ENCODE peak calls at places on chromosomes 13 and 19, in six cellular contexts. D is heart left ventricle; M is sigmoid colon; L is CD4-positive, alpha-beta memory T cell; X is MM.1S; F is heart right ventricle. Z is an unnamed sample.

GRCh38 chr19:29665826-29666633 is 769 bp downstream of the PLEKHF1 start:
- DNase-seq in M (peak), X (peak), D (peak), L (no peak), F (peak), Z (peak)

GRCh38 chr19:8335343-8336071 is 7.6 kb downstream of the KANK3 start:
- DNase-seq in D (no peak), X (no peak), F (no peak), M (no peak), L (peak), Z (no peak)

GRCh38 chr19:8397746-8398721 is 7.9 kb downstream of the RAB11B start:
- DNase-seq in L (no peak), M (no peak), F (no peak), X (no peak), D (no peak), Z (no peak)

GRCh38 chr13:89568746-89569145 is 1778.7 kb upstream of the MIR17HG start:
- DNase-seq in X (no peak), L (no peak), F (no peak), M (no peak), D (no peak), Z (no peak)

GRCh38 chr13:113671066-113672001 is 4.3 kb downstream of the GRK1 start:
- DNase-seq in D (no peak), F (no peak), X (no peak), M (peak), L (no peak), Z (no peak)

GRCh38 chr19:13023666-13024065 is 28.4 kb downstream of the NFIX start:
- DNase-seq in L (no peak), F (no peak), M (no peak), D (no peak), X (no peak), Z (no peak)

GRCh38 chr19:3494051-3494450 is 6.4 kb downstream of the DOHH start:
- DNase-seq in F (no peak), L (peak), X (no peak), D (no peak), M (no peak), Z (peak)

GRCh38 chr19:44677019-44677809 is 5.9 kb downstream of the CEACAM19 start:
- DNase-seq in X (no peak), F (no peak), M (no peak), D (peak), L (no peak), Z (peak)

GRCh38 chr13:98509271-98510155 is 67.4 kb downstream of the STK24 start:
- DNase-seq in M (no peak), D (no peak), L (peak), X (no peak), F (peak), Z (peak)

GRCh38 chr19:45247136-45247535 is 1.9 kb upstream of the EXOC3L2 start:
- DNase-seq in D (no peak), F (no peak), X (no peak), L (no peak), M (no peak), Z (no peak)

GRCh38 chr13:32878172-32878571 is 138.1 kb upstream of the KL start:
- DNase-seq in F (no peak), L (no peak), M (no peak), X (no peak), D (no peak), Z (no peak)

GRCh38 chr19:58558066-58558622 is at the start of gene UBE2M:
- DNase-seq in M (peak), F (peak), X (peak), L (peak), D (no peak), Z (no peak)

GRCh38 chr13:80386001-80386400 is 45.1 kb upstream of the SPRY2 start:
- DNase-seq in M (no peak), L (no peak), D (no peak), X (no peak), F (no peak), Z (no peak)

GRCh38 chr13:44188257-44188656 is 185.4 kb upstream of the SERP2 start:
- DNase-seq in D (no peak), X (no peak), M (no peak), L (no peak), F (no peak), Z (no peak)

GRCh38 chr13:101098873-101099272 is 317.4 kb downstream of the NALCN start:
- DNase-seq in F (no peak), D (no peak), X (no peak), L (no peak), M (no peak), Z (no peak)

GRCh38 chr19:30066781-30067759 is 125.0 kb downstream of the URI1 start:
- DNase-seq in L (no peak), X (no peak), M (peak), D (no peak), F (no peak), Z (no peak)

GRCh38 chr13:37956536-37956935 is 87.0 kb upstream of the TRPC4 start:
- DNase-seq in M (no peak), L (no peak), D (no peak), F (no peak), X (no peak), Z (no peak)

GRCh38 chr19:50669319-50670101 is 20.3 kb downstream of the C19orf81 start:
- DNase-seq in D (no peak), L (peak), M (no peak), F (no peak), X (peak), Z (peak)

GRCh38 chr19:39843919-39844793 is 2.0 kb downstream of the FBL start:
- DNase-seq in X (peak), F (no peak), D (no peak), M (no peak), L (peak), Z (no peak)

GRCh38 chr13:112956516-112957294 is 12.3 kb upstream of the MCF2L start:
- DNase-seq in D (peak), L (no peak), X (no peak), F (no peak), M (no peak), Z (no peak)

GRCh38 chr13:57311009-57311586 is 144.1 kb downstream of the PRR20E start:
- DNase-seq in D (no peak), X (no peak), L (no peak), F (no peak), M (no peak), Z (no peak)

GRCh38 chr19:51365211-51366049 is 758 bp downstream of the ETFB start:
- DNase-seq in X (no peak), D (no peak), L (no peak), F (peak), M (peak), Z (peak)

GRCh38 chr13:60242231-60242630 is 78.5 kb upstream of the DIAPH3 start:
- DNase-seq in M (no peak), F (no peak), X (no peak), L (no peak), D (no peak), Z (no peak)

GRCh38 chr19:35029737-35030256 is 473 bp upstream of the SCN1B start:
- DNase-seq in L (no peak), D (no peak), F (no peak), M (no peak), X (no peak), Z (no peak)

DNA sequence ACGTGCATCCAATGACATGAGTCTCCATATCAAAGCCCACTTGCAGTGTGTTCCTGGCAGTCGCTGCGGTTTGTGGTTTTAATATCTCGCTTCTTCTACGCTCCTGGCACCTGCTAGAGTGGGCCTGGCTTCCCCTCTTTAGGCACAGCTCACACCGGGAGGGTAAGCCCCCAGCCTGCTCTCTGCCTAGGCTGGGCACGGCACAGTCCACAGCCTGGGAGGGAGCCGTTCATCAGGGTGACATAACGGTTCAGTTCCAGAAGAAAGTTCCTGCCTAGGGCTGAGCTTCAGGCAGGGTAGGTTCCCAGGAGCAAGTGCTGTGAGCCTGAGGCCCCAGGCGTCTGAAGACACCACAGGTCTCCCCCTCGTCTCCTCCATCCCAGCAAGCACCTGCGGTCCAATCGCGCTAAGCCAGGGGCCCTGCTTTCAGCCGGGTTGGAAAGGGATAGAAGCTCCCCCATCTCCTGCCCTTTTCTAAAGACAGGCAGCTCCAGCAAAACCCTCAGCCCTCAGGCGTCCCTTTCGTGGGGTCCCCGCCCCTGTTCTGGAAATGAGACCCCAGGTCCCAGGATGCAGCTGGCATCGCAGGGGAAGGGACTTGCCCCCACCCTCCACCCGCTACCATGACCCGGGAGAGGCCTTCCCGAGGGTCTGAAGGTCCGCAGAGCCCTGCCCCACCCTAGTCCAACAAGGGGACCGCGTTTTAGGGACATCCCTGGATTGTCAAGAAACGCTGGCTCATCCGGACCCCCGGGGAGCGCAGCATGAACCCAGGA is 121.6 kb upstream of the ZNF507 start:
- DNase-seq in D (no peak), L (peak), F (no peak), M (no peak), X (peak), Z (no peak)
- H3K4me3 ChIP-seq in D (no peak), L (no peak), F (peak), M (peak), X (no peak), Z (peak)

GRCh38 chr13:77290342-77290741 is 36.6 kb downstream of the MYCBP2 start:
- DNase-seq in F (no peak), M (no peak), D (no peak), L (no peak), X (no peak), Z (no peak)

GRCh38 chr13:77289844-77290243 is 37.0 kb downstream of the MYCBP2 start:
- DNase-seq in X (no peak), F (no peak), M (no peak), L (no peak), D (no peak), Z (no peak)

DNA sequence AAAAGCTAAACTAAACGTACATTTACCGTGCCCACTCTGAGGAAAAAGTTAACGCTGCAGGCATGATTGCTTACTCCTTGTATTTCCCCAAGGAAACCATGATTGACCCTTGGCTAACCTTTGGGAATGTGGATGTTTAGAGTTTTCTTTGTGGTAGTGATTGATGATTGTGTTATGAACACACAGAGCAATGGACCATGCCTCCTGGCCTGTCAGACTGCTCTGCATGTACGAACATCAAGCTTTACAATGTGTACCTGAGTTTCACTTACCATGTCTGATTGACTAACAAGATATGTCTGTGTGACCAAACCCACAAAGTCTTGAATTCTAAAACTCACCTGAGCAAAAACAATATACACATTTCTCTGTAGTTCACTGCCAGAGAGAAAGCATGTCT is 35.1 kb downstream of the MYCBP2 start:
- DNase-seq in D (no peak), M (no peak), L (no peak), X (no peak), F (no peak), Z (no peak)
- H3K4me3 ChIP-seq in D (no peak), M (no peak), L (no peak), X (no peak), F (no peak), Z (no peak)

GRCh38 chr19:11152318-11153062 is 3.1 kb downstream of the SPC24 start:
- DNase-seq in L (no peak), X (no peak), M (peak), F (peak), D (no peak), Z (peak)

GRCh38 chr19:11151181-11151580 is 4.4 kb downstream of the SPC24 start:
- DNase-seq in F (peak), L (no peak), X (no peak), M (no peak), D (no peak), Z (peak)

GRCh38 chr19:11159598-11160001 is 4.0 kb upstream of the SPC24 start:
- DNase-seq in F (no peak), L (no peak), X (no peak), M (peak), D (no peak), Z (no peak)

GRCh38 chr19:11155373-11156120 is at the start of gene SPC24:
- DNase-seq in D (peak), L (peak), X (peak), M (peak), F (peak), Z (peak)

GRCh38 chr19:11154683-11155047 is 917 bp downstream of the SPC24 start:
- DNase-seq in L (no peak), F (no peak), X (no peak), D (no peak), M (no peak), Z (no peak)
- H3K4me3 ChIP-seq in L (peak), F (no peak), X (peak), D (no peak), M (no peak), Z (no peak)

DNA sequence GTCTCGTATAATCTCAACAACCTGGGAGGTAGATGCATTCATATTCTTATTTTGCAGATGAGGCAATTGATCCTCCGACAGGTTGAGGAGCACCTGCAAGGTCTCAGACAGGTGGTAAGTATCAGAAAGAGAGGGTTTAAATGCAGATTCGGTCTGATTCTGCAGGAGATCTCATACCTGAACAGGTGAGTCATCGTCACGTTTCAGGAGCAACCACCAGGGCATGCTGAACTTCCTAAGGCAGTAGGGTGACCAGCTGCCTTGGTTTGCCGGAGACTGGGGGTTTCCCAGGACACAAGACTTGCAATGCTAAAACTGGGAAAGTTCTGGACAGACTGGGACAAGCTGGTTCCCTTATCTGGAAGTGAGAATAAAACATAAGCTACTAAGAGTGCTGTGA is 68.8 kb upstream of the TSHZ3 start:
- DNase-seq in X (no peak), M (no peak), L (no peak), F (no peak), D (no peak), Z (no peak)
- H3K4me3 ChIP-seq in X (no peak), M (no peak), L (no peak), F (no peak), D (no peak), Z (no peak)

GRCh38 chr13:21730186-21730880 is 59.5 kb downstream of the FGF9 start:
- DNase-seq in X (no peak), M (no peak), L (no peak), F (no peak), D (no peak), Z (no peak)
- H3K4me3 ChIP-seq in X (no peak), M (no peak), L (no peak), F (no peak), D (no peak), Z (no peak)

DNA sequence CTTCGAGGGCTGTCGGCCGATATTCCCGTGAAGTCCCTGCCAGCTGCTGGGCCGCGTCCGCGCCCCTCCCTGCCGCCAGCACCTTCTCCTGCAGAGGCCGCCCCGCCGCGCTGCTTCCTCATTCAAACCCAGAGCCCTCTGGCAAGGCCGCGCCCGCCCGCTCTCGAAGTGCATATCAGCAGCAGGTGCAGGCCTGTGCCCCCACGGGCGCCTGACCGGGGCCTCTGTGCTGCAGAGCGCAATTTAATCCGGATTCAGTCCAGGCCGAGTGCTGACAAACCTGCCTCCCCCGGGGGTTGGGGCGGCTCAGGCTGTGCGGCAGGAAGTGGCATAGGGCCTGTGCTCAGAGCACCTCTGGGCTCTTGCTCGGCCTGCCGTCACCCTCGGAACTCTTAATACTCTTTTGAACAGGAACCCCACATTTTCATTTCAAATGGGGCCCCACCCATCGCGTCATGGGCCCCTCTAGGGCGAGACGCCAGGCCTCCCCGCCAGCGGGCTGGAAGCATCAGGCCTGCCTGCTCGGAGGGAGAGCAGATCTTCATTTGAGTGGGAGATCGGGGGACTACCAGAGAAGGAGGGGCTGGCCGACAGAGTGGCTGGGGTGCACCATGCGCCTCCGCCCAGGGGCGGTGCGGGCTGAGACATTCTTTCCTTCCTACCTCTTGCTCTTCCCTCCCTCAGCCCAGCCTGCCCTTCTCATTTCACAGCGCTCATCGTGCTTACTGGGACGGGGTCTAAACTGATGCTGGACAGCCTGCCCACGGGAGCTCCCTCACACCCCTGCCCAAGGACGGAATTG is 125.7 kb downstream of the TNFRSF19 start:
- DNase-seq in X (no peak), D (peak), M (no peak), L (peak), F (peak), Z (no peak)
- H3K4me3 ChIP-seq in X (no peak), D (no peak), M (no peak), L (no peak), F (peak), Z (peak)

GRCh38 chr13:49498211-49498610 is 2.5 kb downstream of the PHF11 start:
- DNase-seq in L (peak), M (no peak), F (no peak), D (no peak), X (no peak), Z (no peak)

GRCh38 chr13:49503951-49504350 is 8.2 kb downstream of the PHF11 start:
- DNase-seq in X (no peak), L (no peak), D (no peak), F (no peak), M (no peak), Z (no peak)

GRCh38 chr13:49502954-49503353 is 7.2 kb downstream of the PHF11 start:
- DNase-seq in M (peak), D (no peak), X (no peak), F (peak), L (no peak), Z (no peak)

GRCh38 chr13:49497272-49497671 is 1.5 kb downstream of the PHF11 start:
- DNase-seq in L (no peak), F (no peak), D (no peak), X (no peak), M (no peak), Z (no peak)

GRCh38 chr13:49499889-49500660 is 4.3 kb downstream of the PHF11 start:
- DNase-seq in D (no peak), F (no peak), X (peak), L (no peak), M (no peak), Z (no peak)
- H3K4me3 ChIP-seq in D (no peak), F (no peak), X (no peak), L (peak), M (no peak), Z (no peak)

DNA sequence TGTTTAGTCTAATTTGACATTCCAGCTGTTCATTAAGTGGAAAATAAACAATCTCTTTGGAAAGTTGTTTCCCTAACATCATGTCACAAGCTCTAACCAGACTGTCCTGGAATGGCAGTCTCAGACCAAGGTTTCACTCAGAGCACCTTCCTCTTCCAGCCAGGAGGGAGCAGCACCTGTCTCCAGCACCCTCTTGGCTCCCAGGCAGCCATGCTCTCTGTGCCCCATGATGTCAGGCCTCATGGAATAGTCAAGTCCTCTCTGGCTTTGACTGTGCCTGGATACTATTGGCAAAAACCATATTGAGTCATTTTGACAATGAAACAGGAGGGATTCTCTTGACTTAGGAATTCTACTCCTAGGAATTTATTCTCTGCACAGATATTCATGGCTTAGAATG is 171.4 kb downstream of the OXGR1 start:
- DNase-seq in L (no peak), X (peak), M (no peak), D (no peak), F (no peak), Z (peak)
- H3K4me3 ChIP-seq in L (no peak), X (no peak), M (no peak), D (no peak), F (no peak), Z (no peak)